ENCODE peak calls at places on chromosomes 4 and X, in four cellular contexts. S is SK-N-SH, B is HCT116, A is GM12878. K is an unnamed sample.

GRCh38 chr4:173415885-173416658 is 17.2 kb upstream of the SCRG1 start:
- DNase-seq in S (peak), B (no peak), A (no peak), K (no peak)

GRCh38 chr4:162341533-162341932 is 177.7 kb upstream of the FSTL5 start:
- DNase-seq in S (no peak), B (no peak), A (no peak), K (no peak)

GRCh38 chr4:52051615-52052474 is 741 bp downstream of the SPATA18 start:
- DNase-seq in S (peak), B (no peak), A (no peak), K (peak)

GRCh38 chr4:2950221-2950989 is 12.8 kb downstream of the NOP14 start:
- DNase-seq in S (no peak), B (no peak), A (no peak), K (no peak)

GRCh38 chrX:55908685-55909212 is 191.2 kb downstream of the RRAGB start:
- DNase-seq in S (no peak), B (no peak), A (no peak), K (no peak)

GRCh38 chr4:123444298-123444731 is 47.7 kb downstream of the SPRY1 start:
- DNase-seq in S (no peak), B (no peak), A (peak), K (no peak)

GRCh38 chr4:123495530-123495929 is 98.9 kb downstream of the SPRY1 start:
- DNase-seq in S (no peak), B (no peak), A (no peak), K (no peak)

GRCh38 chr4:176569301-176569700 is 223.4 kb downstream of the VEGFC start:
- DNase-seq in S (no peak), B (no peak), A (no peak), K (no peak)

GRCh38 chr4:8846046-8846720 is 25.5 kb downstream of the HMX1 start:
- DNase-seq in S (peak), B (no peak), A (no peak), K (no peak)

GRCh38 chrX:69216446-69216845 is 51.2 kb upstream of the PJA1 start:
- DNase-seq in S (peak), B (no peak), A (no peak), K (no peak)

GRCh38 chr4:174217273-174218126 is 66.0 kb downstream of the FBXO8 start:
- DNase-seq in S (peak), B (no peak), A (no peak), K (no peak)

GRCh38 chrX:63561425-63561824 is 210.3 kb upstream of the SPIN4 start:
- DNase-seq in S (no peak), B (no peak), A (no peak), K (no peak)

GRCh38 chr4:184028571-184028996 is 123.5 kb downstream of the STOX2 start:
- DNase-seq in S (no peak), B (no peak), A (no peak), K (no peak)

GRCh38 chr4:127967141-127967775 is 2.1 kb downstream of the ABHD18 start:
- DNase-seq in S (no peak), B (no peak), A (no peak), K (no peak)

GRCh38 chrX:136896121-136896914 is 15.8 kb upstream of the RBMX start:
- DNase-seq in S (peak), B (no peak), A (no peak), K (no peak)

GRCh38 chrX:41293269-41293668 is 40.7 kb upstream of the DDX3X start:
- DNase-seq in S (no peak), B (peak), A (no peak), K (no peak)

GRCh38 chr4:8910822-8911310 is 39.2 kb upstream of the HMX1 start:
- DNase-seq in S (no peak), B (no peak), A (no peak), K (peak)

GRCh38 chrX:14209034-14209433 is 179.3 kb upstream of the GEMIN8 start:
- DNase-seq in S (no peak), B (no peak), A (no peak), K (no peak)

GRCh38 chrX:43589735-43590515 is 66.2 kb upstream of the MAOA start:
- DNase-seq in S (no peak), B (no peak), A (no peak), K (no peak)
- TF ChIP-seq POLR2AphosphoS5 in S (no peak), B (no peak), A (no peak), K (no peak)

GRCh38 chr4:55269970-55270369 is 76.1 kb upstream of the SRD5A3 start:
- DNase-seq in S (no peak), B (no peak), A (no peak), K (no peak)
- TF ChIP-seq POLR2AphosphoS5 in S (no peak), B (no peak), A (no peak), K (no peak)

GRCh38 chrX:102959471-102959870 is 22.4 kb downstream of the RAB40AL start:
- DNase-seq in S (no peak), B (peak), A (no peak), K (no peak)
- TF ChIP-seq POLR2AphosphoS5 in S (no peak), B (no peak), A (no peak), K (no peak)

GRCh38 chr4:83075696-83076095 is 38.8 kb downstream of the PLAC8 start:
- DNase-seq in S (no peak), B (no peak), A (no peak), K (no peak)
- TF ChIP-seq POLR2AphosphoS5 in S (peak), B (no peak), A (no peak), K (no peak)

DNA sequence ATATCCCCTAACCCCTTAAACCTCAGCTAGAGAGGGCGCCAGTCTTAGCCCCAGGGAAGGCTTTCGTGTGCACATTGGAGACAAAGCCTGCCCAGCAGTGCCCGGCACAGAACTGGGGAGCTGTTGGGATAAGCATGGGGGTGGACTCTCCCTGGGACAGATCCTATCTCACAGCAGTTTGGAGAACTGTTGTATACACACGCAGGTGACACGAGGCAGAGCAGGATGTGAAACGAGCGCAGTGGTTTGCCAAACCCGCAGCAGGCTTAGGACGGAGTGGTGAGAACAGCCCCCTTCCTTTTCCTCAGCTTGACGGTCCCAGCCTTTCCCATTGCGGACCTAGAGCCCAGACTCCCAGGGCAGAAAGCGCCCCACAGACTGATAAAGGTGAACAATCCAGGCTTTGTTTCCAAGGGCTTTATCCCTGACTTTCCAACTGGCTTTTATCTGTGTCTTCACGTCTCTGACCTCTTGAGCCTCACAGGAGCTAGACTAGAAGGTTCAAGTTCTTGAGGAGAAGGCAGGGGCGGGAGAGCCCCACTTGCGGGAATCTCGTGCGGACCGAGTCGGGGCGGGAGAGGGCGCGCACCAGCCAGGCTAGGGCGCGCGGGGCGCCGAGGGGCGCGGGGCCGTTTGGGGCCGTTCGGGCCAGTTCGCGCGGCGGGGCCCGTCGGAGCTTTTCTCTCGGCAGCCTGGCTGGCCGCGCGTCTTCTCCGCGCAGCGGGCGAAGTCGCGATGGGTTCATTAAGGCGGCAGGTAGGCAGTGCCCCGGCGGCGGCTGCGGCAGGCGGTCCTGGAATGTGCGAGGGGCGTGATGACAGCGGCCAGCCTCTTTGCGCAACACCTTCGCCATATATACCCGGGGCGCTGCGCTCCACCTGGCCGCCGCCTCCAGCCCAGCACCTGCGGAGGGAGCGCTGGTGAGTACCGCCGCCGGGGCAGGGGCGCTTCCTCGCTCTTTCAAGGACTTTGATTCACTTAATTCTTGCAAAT is at the start of gene SLC34A2:
- DNase-seq in S (peak), B (no peak), A (no peak), K (peak)
- TF ChIP-seq POLR2AphosphoS5 in S (no peak), B (no peak), A (no peak), K (no peak)

GRCh38 chr4:119028296-119028695 is 107.3 kb upstream of the MYOZ2 start:
- DNase-seq in S (no peak), B (no peak), A (no peak), K (no peak)
- TF ChIP-seq POLR2AphosphoS5 in S (no peak), B (no peak), A (no peak), K (no peak)

DNA sequence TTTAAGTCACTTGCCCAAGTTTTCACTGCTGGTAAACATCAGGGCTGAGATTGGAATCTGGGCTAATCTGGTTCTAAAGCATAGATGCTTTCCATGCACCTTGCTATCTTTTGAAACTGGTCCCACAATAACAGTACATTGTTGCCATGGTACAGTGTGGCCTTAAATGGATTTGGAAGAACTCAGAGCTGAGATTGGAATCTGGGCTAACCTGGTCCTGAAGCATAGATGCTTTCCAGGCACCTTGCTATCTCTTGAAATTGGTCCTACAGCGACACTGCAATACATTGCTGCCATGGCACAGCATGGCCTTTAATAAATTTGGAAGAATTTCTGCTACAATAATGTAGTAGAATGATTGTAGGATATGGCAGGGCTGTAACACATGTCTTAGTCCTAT is 28.6 kb downstream of the DAPP1 start:
- DNase-seq in S (peak), B (no peak), A (no peak), K (no peak)
- TF ChIP-seq POLR2AphosphoS5 in S (no peak), B (no peak), A (peak), K (no peak)

GRCh38 chr4:142267101-142267500 is 579.0 kb downstream of the INPP4B start:
- DNase-seq in S (no peak), B (no peak), A (no peak), K (no peak)

GRCh38 chr4:142262956-142263355 is 583.1 kb downstream of the INPP4B start:
- DNase-seq in S (no peak), B (no peak), A (no peak), K (no peak)

GRCh38 chr4:142265946-142266345 is 580.2 kb downstream of the INPP4B start:
- DNase-seq in S (no peak), B (no peak), A (no peak), K (no peak)

GRCh38 chr4:142264961-142265360 is 581.1 kb downstream of the INPP4B start:
- DNase-seq in S (no peak), B (no peak), A (no peak), K (no peak)

GRCh38 chr4:142265536-142265935 is 580.6 kb downstream of the INPP4B start:
- DNase-seq in S (no peak), B (peak), A (no peak), K (no peak)
- TF ChIP-seq POLR2AphosphoS5 in S (no peak), B (peak), A (no peak), K (no peak)

GRCh38 chr4:77905651-77906263 is 43.1 kb downstream of the MRPL1 start:
- DNase-seq in S (peak), B (no peak), A (no peak), K (no peak)
- TF ChIP-seq POLR2AphosphoS5 in S (no peak), B (no peak), A (no peak), K (no peak)

K was measured in GM12891.